ENCODE peak calls at places on chromosome 1, in six cellular contexts. E is cardiac muscle cell; F is A549; Y is CD8-positive, alpha-beta memory T cell; C is IMR-90; T is tibial artery. D is an unnamed sample. For H3K4me1, the result is how much of the 10 kb centered on the place peaks cover.

GRCh38 chr1:19582318-19582717 is 61.8 kb upstream of the NBL1 start:
- DNase-seq in C (no peak), F (peak), E (no peak), T (peak), Y (peak), D (no peak)

GRCh38 chr1:33248244-33248643 is 8.0 kb upstream of the ZNF362 start:
- DNase-seq in C (no peak), Y (no peak), T (no peak), F (no peak), E (no peak), D (no peak)

GRCh38 chr1:68128157-68128556 is 77.7 kb upstream of the DIRAS3 start:
- DNase-seq in C (peak), E (peak), T (no peak), F (no peak), Y (no peak), D (no peak)

GRCh38 chr1:242189591-242189990 is 190.7 kb upstream of the MAP1LC3C start:
- DNase-seq in C (no peak), Y (no peak), F (peak), E (no peak), T (no peak), D (no peak)

GRCh38 chr1:100353073-100353801 is 931 bp downstream of the CDC14A start:
- DNase-seq in C (no peak), E (no peak), F (peak), Y (peak), T (peak), D (no peak)

GRCh38 chr1:7479544-7479943 is 291.6 kb upstream of the VAMP3 start:
- DNase-seq in Y (no peak), E (no peak), C (no peak), T (no peak), F (no peak), D (no peak)

GRCh38 chr1:29417558-29417858 is 181.2 kb downstream of the PTPRU start:
- DNase-seq in C (no peak), Y (no peak), T (no peak), E (no peak), F (no peak), D (no peak)

GRCh38 chr1:54465351-54465811 is 59.2 kb upstream of the SSBP3 start:
- DNase-seq in Y (no peak), T (no peak), C (no peak), F (no peak), E (no peak), D (no peak)

GRCh38 chr1:109254621-109255096 is 5.3 kb downstream of the CELSR2 start:
- DNase-seq in F (no peak), C (no peak), E (no peak), Y (no peak), T (no peak), D (no peak)

GRCh38 chr1:109252167-109252892 is 3.0 kb downstream of the CELSR2 start:
- DNase-seq in F (no peak), C (no peak), T (no peak), Y (no peak), E (no peak), D (no peak)

GRCh38 chr1:109253803-109254620 is 4.7 kb downstream of the CELSR2 start:
- DNase-seq in F (no peak), E (peak), T (no peak), C (no peak), Y (no peak), D (no peak)

GRCh38 chr1:109251277-109252166 is 2.2 kb downstream of the CELSR2 start:
- DNase-seq in E (no peak), Y (no peak), T (no peak), C (no peak), F (no peak), D (no peak)

GRCh38 chr1:109252893-109253802 is 3.8 kb downstream of the CELSR2 start:
- DNase-seq in F (no peak), T (no peak), Y (no peak), E (peak), C (no peak), D (no peak)
- H3K4me1 ChIP-seq in F (under half), T (under half), Y (under half), E (under half), C (under half), D (under half)

DNA sequence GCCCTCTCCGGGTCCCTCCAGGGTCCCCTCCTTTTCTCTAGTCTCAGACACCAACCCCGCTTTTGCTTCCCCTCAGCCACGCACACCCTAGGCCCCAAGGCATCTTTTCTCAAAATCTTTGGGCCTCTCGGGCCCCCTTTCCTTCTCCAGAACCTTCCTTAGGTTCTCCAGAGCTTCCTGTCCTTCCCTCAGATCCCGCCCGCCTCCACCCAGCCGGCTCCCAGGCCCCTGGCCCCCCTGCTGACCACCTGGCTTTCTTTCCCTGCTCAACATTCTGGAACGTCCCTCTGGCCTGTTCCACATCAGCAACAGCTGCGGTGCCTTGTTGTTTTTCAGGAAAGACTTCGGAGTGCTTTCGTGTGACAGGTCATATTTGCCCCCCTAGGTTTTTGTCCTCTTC is 1.2 kb downstream of the ZDHHC18 start:
- DNase-seq in T (no peak), E (no peak), Y (no peak), C (no peak), F (no peak), D (no peak)
- H3K4me1 ChIP-seq in T (under half), E (under half), Y (half or more), C (under half), F (under half), D (under half)

GRCh38 chr1:227911376-227911775 is 36.4 kb downstream of the WNT9A start:
- DNase-seq in E (no peak), C (no peak), F (no peak), Y (no peak), T (no peak), D (no peak)

GRCh38 chr1:227913969-227914791 is 33.6 kb downstream of the WNT9A start:
- DNase-seq in C (no peak), Y (no peak), F (no peak), E (no peak), T (no peak), D (no peak)

GRCh38 chr1:227915564-227916553 is 31.9 kb downstream of the WNT9A start:
- DNase-seq in T (no peak), Y (no peak), C (no peak), F (no peak), E (no peak), D (no peak)

GRCh38 chr1:227914801-227915563 is 32.8 kb downstream of the WNT9A start:
- DNase-seq in Y (no peak), E (no peak), C (no peak), T (no peak), F (no peak), D (no peak)

GRCh38 chr1:227913446-227913968 is 34.2 kb downstream of the WNT9A start:
- DNase-seq in T (no peak), C (no peak), E (no peak), Y (no peak), F (no peak), D (no peak)
- H3K4me1 ChIP-seq in T (under half), C (under half), E (under half), Y (under half), F (under half), D (under half)

GRCh38 chr1:145944532-145944931 is 13.3 kb downstream of the LIX1L start:
- DNase-seq in F (no peak), C (no peak), Y (no peak), T (no peak), E (no peak), D (no peak)

GRCh38 chr1:145942891-145943290 is 14.9 kb downstream of the LIX1L start:
- DNase-seq in F (no peak), T (no peak), E (no peak), Y (no peak), C (no peak), D (no peak)

GRCh38 chr1:145949219-145949618 is 8.6 kb downstream of the LIX1L start:
- DNase-seq in F (no peak), E (no peak), T (no peak), Y (no peak), C (no peak), D (no peak)

GRCh38 chr1:145946477-145946986 is 11.3 kb downstream of the LIX1L start:
- DNase-seq in Y (no peak), T (no peak), F (no peak), E (no peak), C (no peak), D (no peak)

DNA sequence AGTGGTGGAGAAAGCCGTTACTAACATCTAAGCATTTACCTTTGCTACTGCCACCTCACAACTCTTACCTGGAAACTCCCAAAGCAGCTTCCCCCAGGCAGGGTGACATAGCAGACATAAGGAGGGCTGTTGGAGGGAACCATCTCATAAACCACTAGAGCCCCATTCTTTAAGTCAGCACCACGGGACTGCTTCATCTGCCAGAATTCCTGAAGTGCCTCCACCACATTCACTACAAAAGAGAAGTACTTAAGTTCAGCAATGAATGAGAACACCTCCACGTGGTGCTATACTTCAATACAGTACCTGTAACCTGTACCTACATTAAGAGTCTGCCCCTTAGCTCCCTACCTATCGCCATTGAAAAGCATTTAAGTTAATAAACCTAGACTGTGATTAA is 10.3 kb downstream of the LIX1L start:
- DNase-seq in C (no peak), F (no peak), Y (no peak), T (no peak), E (no peak), D (no peak)
- H3K4me1 ChIP-seq in C (under half), F (under half), Y (under half), T (under half), E (under half), D (under half)

DNA sequence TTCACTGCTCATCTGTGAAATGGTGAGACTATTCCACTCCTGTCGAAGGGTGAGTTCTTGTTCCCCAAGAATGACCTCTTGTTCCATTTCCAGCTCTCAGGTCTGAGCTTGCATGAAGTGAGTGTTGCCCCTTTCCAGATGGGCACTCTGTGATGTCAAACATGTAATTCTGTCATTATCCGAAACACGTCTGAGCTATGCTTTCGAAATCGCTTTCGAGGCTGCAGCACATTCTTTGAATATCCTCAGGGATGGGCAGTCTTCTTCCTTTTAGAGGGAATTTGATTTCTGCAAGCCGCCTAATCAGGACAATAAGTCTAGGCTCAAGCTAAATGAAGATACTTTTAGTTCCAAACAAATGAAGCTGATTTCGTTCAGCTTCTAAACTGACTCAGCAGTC is 15.1 kb downstream of the NFASC start:
- DNase-seq in Y (no peak), F (no peak), T (no peak), E (peak), C (no peak), D (no peak)
- H3K4me1 ChIP-seq in Y (under half), F (under half), T (under half), E (under half), C (under half), D (half or more)

GRCh38 chr1:44802306-44803061 is 2.3 kb downstream of the PLK3 start:
- DNase-seq in T (peak), F (no peak), E (no peak), Y (no peak), C (no peak), D (no peak)

GRCh38 chr1:44803312-44804095 is 3.3 kb downstream of the PLK3 start:
- DNase-seq in E (no peak), C (no peak), T (peak), F (no peak), Y (no peak), D (no peak)

GRCh38 chr1:44801491-44802305 is 1.5 kb downstream of the PLK3 start:
- DNase-seq in F (no peak), T (peak), E (peak), Y (peak), C (no peak), D (peak)

GRCh38 chr1:44805311-44806024 is 1.7 kb downstream of the DYNLT4 start:
- DNase-seq in F (no peak), E (no peak), Y (no peak), C (no peak), T (peak), D (no peak)

DNA sequence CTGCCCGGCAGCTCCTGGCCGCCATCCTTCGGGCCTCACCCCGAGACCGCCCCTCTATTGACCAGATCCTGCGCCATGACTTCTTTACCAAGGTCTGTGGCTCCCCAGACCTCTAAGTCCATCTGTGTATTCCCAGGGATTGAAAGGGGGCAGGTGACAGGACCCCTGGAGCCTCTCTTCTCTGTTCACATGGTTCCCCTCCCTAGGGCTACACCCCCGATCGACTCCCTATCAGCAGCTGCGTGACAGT is 2.8 kb downstream of the PLK3 start:
- DNase-seq in Y (no peak), F (no peak), E (no peak), T (no peak), C (no peak), D (no peak)
- H3K4me1 ChIP-seq in Y (under half), F (half or more), E (under half), T (half or more), C (under half), D (half or more)